ENCODE peak calls at places on chromosomes 2 and 18, in four cellular contexts. One of them, this sample, is unnamed.

GRCh38 chr2:173353556-173353955 is 1.1 kb upstream of the CDCA7 start:
- DNase-seq in A549: no peak
- DNase-seq in HepG2: no peak
- DNase-seq in K562: no peak
- DNase-seq in this sample: no peak

GRCh38 chr2:144404621-144405312 is 115.2 kb downstream of the ZEB2 start:
- DNase-seq in K562: no peak
- DNase-seq in HepG2: no peak
- DNase-seq in A549: no peak
- DNase-seq in this sample: no peak

GRCh38 chr2:201254331-201254730 is 6.0 kb upstream of the CASP8 start:
- DNase-seq in A549: no peak
- DNase-seq in HepG2: peak
- DNase-seq in K562: no peak
- DNase-seq in this sample: peak

GRCh38 chr2:241798631-241799521 is 10.1 kb upstream of the NEU4 start:
- DNase-seq in K562: peak
- DNase-seq in HepG2: peak
- DNase-seq in A549: no peak
- DNase-seq in this sample: no peak

GRCh38 chr2:177758591-177759371 is 313.8 kb downstream of the PDE11A start:
- DNase-seq in A549: no peak
- DNase-seq in K562: peak
- DNase-seq in HepG2: peak
- DNase-seq in this sample: peak

GRCh38 chr18:56246912-56247311 is 391.5 kb downstream of the TXNL1 start:
- DNase-seq in A549: no peak
- DNase-seq in HepG2: no peak
- DNase-seq in K562: no peak
- DNase-seq in this sample: no peak

GRCh38 chr2:142716463-142717242 is 160.8 kb upstream of the KYNU start:
- DNase-seq in K562: no peak
- DNase-seq in HepG2: no peak
- DNase-seq in A549: no peak
- DNase-seq in this sample: peak

GRCh38 chr2:157489981-157490380 is 46.1 kb upstream of the CYTIP start:
- DNase-seq in HepG2: no peak
- DNase-seq in K562: no peak
- DNase-seq in A549: no peak
- DNase-seq in this sample: no peak

GRCh38 chr2:186503827-186504606 is 18.0 kb downstream of the ZC3H15 start:
- DNase-seq in K562: no peak
- DNase-seq in HepG2: peak
- DNase-seq in A549: no peak
- DNase-seq in this sample: no peak

GRCh38 chr2:30631051-30631671 is 176.1 kb downstream of the CAPN13 start:
- DNase-seq in K562: no peak
- DNase-seq in HepG2: no peak
- DNase-seq in A549: no peak
- DNase-seq in this sample: no peak

GRCh38 chr2:38835015-38835601 is 40.6 kb downstream of the DHX57 start:
- DNase-seq in K562: no peak
- DNase-seq in A549: no peak
- DNase-seq in HepG2: peak
- DNase-seq in this sample: no peak

GRCh38 chr2:219820767-219821166 is 193.3 kb downstream of the SLC4A3 start:
- DNase-seq in A549: no peak
- DNase-seq in HepG2: no peak
- DNase-seq in K562: no peak
- DNase-seq in this sample: no peak

GRCh38 chr2:236178921-236179652 is 10.9 kb upstream of the GBX2 start:
- DNase-seq in A549: no peak
- DNase-seq in K562: no peak
- DNase-seq in HepG2: no peak
- DNase-seq in this sample: peak

GRCh38 chr2:69985684-69986083 is 24.3 kb upstream of the ASPRV1 start:
- DNase-seq in A549: no peak
- DNase-seq in K562: no peak
- DNase-seq in HepG2: no peak
- DNase-seq in this sample: no peak

GRCh38 chr18:71336811-71337210 is 1048.0 kb downstream of the SOCS6 start:
- DNase-seq in A549: no peak
- DNase-seq in K562: no peak
- DNase-seq in HepG2: no peak
- DNase-seq in this sample: no peak

GRCh38 chr2:71794611-71795010 is 341.2 kb downstream of the DYSF start:
- DNase-seq in A549: no peak
- DNase-seq in HepG2: no peak
- DNase-seq in K562: no peak
- DNase-seq in this sample: no peak

GRCh38 chr2:25960920-25961319 is 21.4 kb downstream of the KIF3C start:
- DNase-seq in A549: no peak
- DNase-seq in K562: no peak
- DNase-seq in HepG2: no peak
- DNase-seq in this sample: no peak

GRCh38 chr2:28545590-28546195 is 49.8 kb downstream of the PLB1 start:
- DNase-seq in A549: no peak
- DNase-seq in K562: no peak
- DNase-seq in HepG2: peak
- DNase-seq in this sample: no peak

GRCh38 chr2:206657087-206657486 is 14.8 kb downstream of the FAM237A start:
- DNase-seq in A549: no peak
- DNase-seq in HepG2: no peak
- DNase-seq in K562: no peak
- DNase-seq in this sample: no peak

GRCh38 chr2:166519391-166519962 is 25.4 kb upstream of the SCN7A start:
- DNase-seq in HepG2: no peak
- DNase-seq in K562: no peak
- DNase-seq in A549: no peak
- DNase-seq in this sample: peak

GRCh38 chr2:75018162-75018561 is 59.7 kb downstream of the POLE4 start:
- DNase-seq in A549: no peak
- DNase-seq in K562: no peak
- DNase-seq in HepG2: no peak
- DNase-seq in this sample: no peak

GRCh38 chr2:204825054-204825453 is 279.8 kb downstream of the PARD3B start:
- DNase-seq in A549: no peak
- DNase-seq in HepG2: no peak
- DNase-seq in K562: no peak
- DNase-seq in this sample: no peak

DNA sequence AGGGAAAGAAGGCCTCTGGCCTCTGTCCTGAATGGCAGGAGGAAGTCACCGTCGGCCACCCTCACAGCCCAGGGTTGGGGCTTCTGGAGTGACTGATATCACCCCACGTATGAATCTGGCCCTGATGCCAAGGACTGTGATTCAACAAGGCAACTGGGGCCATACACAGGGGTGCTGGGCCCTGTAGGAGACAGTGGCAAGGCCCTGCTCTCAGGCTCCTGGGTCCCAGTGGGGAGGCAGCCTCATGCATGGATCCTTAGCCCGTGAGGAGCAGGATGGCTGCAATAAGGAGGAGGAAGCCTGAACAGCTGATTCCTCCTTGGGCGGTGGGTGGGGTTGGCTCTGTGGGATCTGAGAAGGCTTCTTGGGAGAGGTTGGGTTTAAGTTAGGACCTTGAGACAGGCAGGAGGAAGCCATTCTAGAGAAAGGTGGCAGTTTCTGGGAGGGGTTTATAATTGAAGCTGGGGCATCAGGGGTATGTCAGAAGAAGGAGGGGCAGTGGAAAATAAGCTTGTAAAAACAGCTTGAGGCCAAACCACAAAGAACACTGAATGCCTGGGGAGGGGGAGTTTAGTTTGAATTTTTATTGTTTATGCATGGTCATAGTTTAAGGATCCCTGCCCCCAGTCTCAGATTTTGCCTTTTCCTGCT is 42.8 kb upstream of the LAPTM4A start:
- DNase-seq in HepG2: no peak
- DNase-seq in A549: no peak
- DNase-seq in K562: no peak
- DNase-seq in this sample: no peak
- TF ChIP-seq ESRRA in HepG2: no peak
- TF ChIP-seq ESRRA in A549: no peak
- TF ChIP-seq ESRRA in K562: no peak
- TF ChIP-seq ESRRA in this sample: no peak

DNA sequence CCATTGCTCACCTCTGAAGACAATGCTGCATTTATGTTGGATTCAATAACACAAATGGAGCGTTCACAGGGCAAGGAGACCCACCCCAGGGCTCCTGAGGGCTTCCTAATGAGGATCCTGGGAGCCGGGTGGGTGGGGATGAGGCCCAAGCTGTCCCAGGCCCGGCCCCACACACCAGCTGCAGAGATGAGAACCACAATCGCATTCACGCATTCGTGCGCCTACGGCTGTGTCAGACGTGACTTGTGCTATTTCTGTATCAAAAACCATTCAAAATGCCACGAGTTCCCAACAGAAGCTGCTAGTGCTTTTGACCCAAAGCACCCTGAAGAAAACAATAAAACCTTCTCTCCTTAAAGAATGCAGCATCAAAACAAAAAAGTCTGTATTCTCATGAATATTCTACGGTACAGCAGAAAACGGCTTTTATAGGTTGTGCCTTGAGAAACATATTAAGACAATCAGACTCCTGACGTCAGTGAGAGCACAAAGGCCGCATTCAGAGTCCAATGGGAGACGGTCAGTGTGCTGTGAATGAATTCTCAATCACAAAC is 205.4 kb downstream of the HDAC4 start:
- DNase-seq in HepG2: no peak
- DNase-seq in A549: no peak
- DNase-seq in K562: no peak
- DNase-seq in this sample: no peak
- TF ChIP-seq ESRRA in HepG2: no peak
- TF ChIP-seq ESRRA in A549: no peak
- TF ChIP-seq ESRRA in K562: no peak
- TF ChIP-seq ESRRA in this sample: no peak

GRCh38 chr2:98463988-98464771 is 19.5 kb downstream of the INPP4A start:
- DNase-seq in A549: no peak
- DNase-seq in HepG2: no peak
- DNase-seq in K562: no peak
- DNase-seq in this sample: no peak
- TF ChIP-seq ESRRA in A549: no peak
- TF ChIP-seq ESRRA in HepG2: no peak
- TF ChIP-seq ESRRA in K562: no peak
- TF ChIP-seq ESRRA in this sample: no peak

GRCh38 chr18:59231877-59232276 is 11.9 kb downstream of the GRP start:
- DNase-seq in A549: no peak
- DNase-seq in K562: no peak
- DNase-seq in HepG2: no peak
- DNase-seq in this sample: no peak

GRCh38 chr18:59229191-59229590 is 9.2 kb downstream of the GRP start:
- DNase-seq in A549: no peak
- DNase-seq in HepG2: no peak
- DNase-seq in K562: no peak
- DNase-seq in this sample: no peak

GRCh38 chr18:59231157-59231556 is 11.2 kb downstream of the GRP start:
- DNase-seq in A549: no peak
- DNase-seq in HepG2: no peak
- DNase-seq in K562: no peak
- DNase-seq in this sample: no peak

GRCh38 chr18:59228361-59228760 is 8.4 kb downstream of the GRP start:
- DNase-seq in K562: no peak
- DNase-seq in A549: no peak
- DNase-seq in HepG2: no peak
- DNase-seq in this sample: no peak

GRCh38 chr18:59229681-59230443 is 9.9 kb downstream of the GRP start:
- DNase-seq in K562: no peak
- DNase-seq in A549: no peak
- DNase-seq in HepG2: no peak
- DNase-seq in this sample: no peak
- TF ChIP-seq ESRRA in K562: no peak
- TF ChIP-seq ESRRA in A549: no peak
- TF ChIP-seq ESRRA in HepG2: no peak
- TF ChIP-seq ESRRA in this sample: no peak

GRCh38 chr2:67255933-67256615 is 141.1 kb upstream of the ETAA1 start:
- DNase-seq in HepG2: no peak
- DNase-seq in K562: no peak
- DNase-seq in A549: no peak
- DNase-seq in this sample: no peak
- TF ChIP-seq ESRRA in HepG2: no peak
- TF ChIP-seq ESRRA in K562: no peak
- TF ChIP-seq ESRRA in A549: no peak
- TF ChIP-seq ESRRA in this sample: no peak

GRCh38 chr2:53051157-53051556 is 716.4 kb upstream of the CHAC2 start:
- DNase-seq in HepG2: no peak
- DNase-seq in K562: no peak
- DNase-seq in A549: no peak
- DNase-seq in this sample: no peak
- TF ChIP-seq ESRRA in HepG2: no peak
- TF ChIP-seq ESRRA in K562: no peak
- TF ChIP-seq ESRRA in A549: no peak
- TF ChIP-seq ESRRA in this sample: no peak

This sample was measured in WTC11.